ENCODE peak calls at places on chromosomes 4 and X, in seven cellular contexts. H is K562, V is ovary, W is A549, Q is sigmoid colon, X is HepG2, Z is suprapubic skin. C is an unnamed sample.

GRCh38 chrX:63754141-63754859 is 30.7 kb downstream of the ARHGEF9 start:
- DNase-seq in V (no peak), X (no peak), W (no peak), Z (peak), Q (no peak), H (no peak), C (no peak)

GRCh38 chr4:73573794-73574528 is 46.3 kb downstream of the RASSF6 start:
- DNase-seq in V (peak), X (peak), Q (peak), W (peak), Z (no peak), H (peak), C (peak)

GRCh38 chr4:80362578-80363181 is 27.1 kb downstream of the CFAP299 start:
- DNase-seq in H (peak), Z (no peak), Q (no peak), V (peak), W (peak), X (peak), C (no peak)

GRCh38 chr4:39576268-39576667 is 49.0 kb upstream of the UGDH start:
- DNase-seq in Z (no peak), V (no peak), W (no peak), H (no peak), Q (no peak), X (no peak), C (no peak)

GRCh38 chr4:74365761-74366160 is 816 bp downstream of the EREG start:
- DNase-seq in V (peak), Q (peak), Z (no peak), X (no peak), H (peak), W (no peak), C (peak)

GRCh38 chr4:16670726-16671125 is 227.7 kb downstream of the LDB2 start:
- DNase-seq in W (no peak), Z (no peak), X (no peak), V (no peak), Q (no peak), H (no peak), C (no peak)

GRCh38 chr4:141375855-141376254 is 155.2 kb downstream of the ZNF330 start:
- DNase-seq in H (no peak), Q (no peak), V (no peak), Z (no peak), W (peak), X (peak), C (no peak)

GRCh38 chr4:115356176-115356575 is 242.8 kb upstream of the NDST4 start:
- DNase-seq in V (no peak), W (no peak), H (no peak), Z (no peak), Q (no peak), X (no peak), C (no peak)

GRCh38 chrX:49153467-49153866 is 9.1 kb upstream of the MAGIX start:
- DNase-seq in W (no peak), V (no peak), H (no peak), Z (no peak), Q (no peak), X (no peak), C (no peak)

GRCh38 chrX:49160908-49161307 is 1.6 kb upstream of the MAGIX start:
- DNase-seq in W (no peak), Q (no peak), X (no peak), V (no peak), Z (no peak), H (no peak), C (no peak)

GRCh38 chrX:49157194-49157593 is 5.4 kb upstream of the MAGIX start:
- DNase-seq in W (no peak), X (no peak), Q (no peak), V (no peak), Z (no peak), H (no peak), C (no peak)

GRCh38 chrX:49155243-49155899 is 7.2 kb upstream of the MAGIX start:
- DNase-seq in Q (peak), H (peak), X (no peak), V (no peak), W (peak), Z (no peak), C (peak)

GRCh38 chrX:49155900-49156837 is 6.4 kb upstream of the MAGIX start:
- DNase-seq in X (no peak), H (peak), Q (peak), Z (peak), V (peak), W (peak), C (peak)
- TF ChIP-seq POLR2A in X (no peak), H (peak), Q (no peak), Z (peak), V (peak), W (no peak), C (no peak)

DNA sequence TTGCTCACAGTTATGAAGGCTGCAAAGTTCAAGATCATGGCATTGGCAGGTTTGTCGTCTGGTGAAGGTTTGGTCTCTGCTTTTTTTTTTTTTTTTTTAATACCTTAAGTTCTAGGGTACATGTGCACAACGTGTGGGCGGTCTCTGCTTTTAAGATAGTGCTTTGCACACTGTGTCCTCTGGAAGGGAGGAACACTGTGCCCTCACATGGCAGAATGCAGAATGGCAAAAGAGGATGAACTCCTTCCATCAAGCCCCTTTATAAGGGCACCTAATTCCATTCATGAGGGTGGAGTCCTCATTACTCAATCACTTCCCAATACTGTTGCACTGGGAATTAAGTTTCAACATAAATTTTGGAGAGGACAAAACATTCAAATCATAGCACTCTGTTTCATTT is 101.4 kb downstream of the GLRA2 start:
- DNase-seq in W (peak), Q (no peak), H (no peak), V (no peak), Z (no peak), X (no peak), C (no peak)
- TF ChIP-seq CTCF in W (no peak), Q (no peak), H (no peak), V (no peak), Z (no peak), X (peak), C (no peak)

DNA sequence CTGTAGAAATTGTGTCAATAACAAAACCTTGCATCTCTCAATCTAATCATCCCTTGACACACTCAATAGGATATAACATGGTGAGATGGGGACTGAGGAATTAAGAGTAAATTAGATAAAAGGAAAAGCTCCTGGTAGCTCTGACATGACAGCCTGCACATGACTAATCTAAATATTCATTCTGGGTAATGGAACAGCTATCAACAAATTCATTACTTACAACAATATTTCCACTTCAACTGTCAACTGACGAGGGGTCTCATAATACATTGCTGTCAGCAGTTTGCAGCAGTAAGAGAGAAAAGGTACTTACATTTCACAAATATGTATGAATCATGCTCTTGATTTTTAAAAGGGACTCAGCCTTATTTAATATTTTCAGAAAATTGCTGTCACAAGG is 99.4 kb upstream of the TMEM150C start:
- DNase-seq in V (no peak), W (no peak), Q (no peak), Z (no peak), H (no peak), X (no peak), C (no peak)
- TF ChIP-seq EP300 in V (no peak), W (no peak), Q (no peak), Z (no peak), H (no peak), X (no peak), C (no peak)

DNA sequence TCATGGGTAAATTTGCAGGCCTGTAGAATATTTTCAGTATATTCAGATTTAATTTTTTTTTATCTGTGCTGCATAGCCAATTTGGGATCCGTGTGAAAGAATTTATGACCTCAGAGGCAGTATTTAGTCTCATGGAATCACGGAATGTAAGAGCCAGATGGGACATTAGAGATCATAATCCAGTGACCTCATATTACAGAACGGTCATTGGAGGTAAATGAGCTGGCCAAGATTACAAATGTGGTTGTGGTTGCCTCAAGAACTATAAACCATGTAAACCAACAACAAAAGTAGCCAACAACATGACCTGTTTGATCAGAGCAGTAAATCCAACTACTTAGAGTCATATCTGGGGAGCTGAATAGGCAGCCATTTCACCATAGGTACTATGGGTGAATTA is 71.6 kb downstream of the AMOT start:
- DNase-seq in Q (no peak), Z (no peak), X (no peak), H (no peak), V (no peak), W (no peak), C (no peak)
- TF ChIP-seq POLR2A in Q (no peak), Z (no peak), X (no peak), H (no peak), V (no peak), W (no peak), C (no peak)

GRCh38 chr4:188993871-188994270 is 854.6 kb downstream of the TRIML1 start:
- DNase-seq in H (no peak), X (no peak), Z (no peak), W (no peak), Q (no peak), V (no peak), C (no peak)
- TF ChIP-seq CTCF in H (no peak), X (no peak), Z (no peak), W (no peak), Q (no peak), V (no peak), C (no peak)

DNA sequence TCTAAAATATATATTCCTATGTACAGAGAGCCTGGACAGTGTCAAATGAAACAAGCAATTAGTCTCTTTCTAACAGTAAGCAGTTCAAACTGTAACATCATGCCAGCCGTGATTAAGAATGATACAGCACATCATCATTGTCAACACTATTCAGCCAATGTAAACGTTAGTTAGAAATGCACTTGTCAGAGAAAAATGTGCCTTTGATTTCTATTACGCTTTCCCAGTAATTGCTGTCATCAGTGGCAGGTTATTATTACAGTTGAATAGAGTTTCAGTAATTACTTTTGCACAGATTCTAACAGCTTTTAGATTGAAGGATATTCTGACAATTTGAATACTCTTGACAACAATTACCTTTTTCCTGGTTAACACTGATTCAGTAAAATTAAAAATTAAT is 1007.1 kb downstream of the SH3BGRL start:
- DNase-seq in X (no peak), H (no peak), V (no peak), Z (no peak), Q (no peak), W (no peak), C (no peak)
- TF ChIP-seq EP300 in X (no peak), H (no peak), V (no peak), Z (no peak), Q (no peak), W (no peak), C (no peak)